ENCODE peak calls at places on chromosomes 7 and 10, in eight cellular contexts. Q is HAP-1, H is GM20000, G is esophagus muscularis mucosa, X is fibroblast of villous mesenchyme, W is NCI-H1105 treated with DMSO at 0.1 percent for 48 hours, Y is kidney tubule cell, Z is right lobe of liver. P is an unnamed sample.

GRCh38 chr7:22858640-22859561 is 36.3 kb upstream of the TOMM7 start:
- DNase-seq in X (peak; percentile 93), Y (peak; percentile 94), H (peak; percentile 34), W (no peak), G (no peak), Z (no peak), Q (no peak), P (no peak)

GRCh38 chr10:45404087-45404769 is 30.2 kb downstream of the ALOX5 start:
- DNase-seq in G (no peak), H (no peak), Z (no peak), W (no peak), Q (no peak), X (no peak), Y (peak; percentile 16), P (no peak)

GRCh38 chr7:80334908-80335307 is 177.0 kb downstream of the GNAT3 start:
- DNase-seq in H (no peak), W (no peak), G (no peak), Q (no peak), Y (no peak), Z (no peak), X (peak; percentile 80), P (no peak)

GRCh38 chr10:16271571-16271970 is 165.2 kb upstream of the PTER start:
- DNase-seq in Z (no peak), Q (no peak), Y (no peak), X (no peak), G (peak; percentile 4), H (no peak), W (no peak), P (no peak)

GRCh38 chr7:129925416-129926002 is 27.3 kb downstream of the UBE2H start:
- DNase-seq in Q (no peak), G (no peak), Y (no peak), H (no peak), Z (no peak), X (peak; percentile 75), W (no peak), P (no peak)

GRCh38 chr10:71408436-71409225 is 11.9 kb downstream of the CDH23 start:
- DNase-seq in Q (no peak), G (no peak), W (no peak), H (no peak), X (no peak), Y (no peak), Z (no peak), P (peak; percentile 34)

GRCh38 chr7:151699147-151699546 is 177.8 kb downstream of the PRKAG2 start:
- DNase-seq in X (peak; percentile 92), Q (no peak), G (no peak), H (no peak), W (no peak), Z (peak; percentile 22), Y (peak; percentile 86), P (no peak)

GRCh38 chr7:45088821-45089313 is at the start of gene NACAD:
- DNase-seq in H (no peak), Z (no peak), W (no peak), Q (peak; percentile 43), X (peak; percentile 36), G (no peak), Y (peak; percentile 20), P (peak; percentile 84)

GRCh38 chr7:116766881-116767280 is 94.9 kb downstream of the MET start:
- DNase-seq in H (no peak), Y (no peak), X (no peak), Q (no peak), W (no peak), Z (peak; percentile 61), G (no peak), P (no peak)

GRCh38 chr10:121099601-121100000 is 248.4 kb downstream of the WDR11 start:
- DNase-seq in Q (no peak), X (no peak), Y (no peak), G (no peak), Z (no peak), H (no peak), W (no peak), P (no peak)

GRCh38 chr10:1609038-1609411 is 128.3 kb downstream of the ADARB2 start:
- DNase-seq in H (no peak), X (no peak), Y (no peak), G (no peak), W (no peak), Z (no peak), Q (no peak), P (no peak)

GRCh38 chr7:38584443-38585210 is 46.5 kb downstream of the AMPH start:
- DNase-seq in G (no peak), Y (peak; percentile 94), X (no peak), Q (no peak), Z (no peak), H (no peak), W (no peak), P (no peak)

GRCh38 chr10:46553238-46554049 is 3.0 kb downstream of the GPRIN2 start:
- DNase-seq in Z (peak; percentile 57), H (no peak), G (no peak), Y (no peak), Q (no peak), W (no peak), X (no peak), P (peak; percentile 66)

GRCh38 chr10:4345842-4346241 is 480.2 kb upstream of the AKR1E2 start:
- DNase-seq in Q (no peak), W (no peak), G (no peak), X (no peak), H (no peak), Z (no peak), Y (no peak), P (no peak)

GRCh38 chr7:3272691-3273141 is 28.3 kb upstream of the SDK1 start:
- DNase-seq in H (no peak), Q (no peak), X (peak; percentile 73), Y (peak; percentile 66), Z (no peak), W (no peak), G (no peak), P (no peak)

GRCh38 chr10:865257-865656 is 66.2 kb downstream of the LARP4B start:
- DNase-seq in W (no peak), Q (no peak), X (no peak), Y (no peak), Z (no peak), H (no peak), G (no peak), P (no peak)

GRCh38 chr10:76547352-76547972 is 1090.1 kb downstream of the KCNMA1 start:
- DNase-seq in Z (peak; percentile 62), Q (peak; percentile 88), H (peak; percentile 45), W (peak; percentile 82), Y (peak; percentile 73), G (no peak), X (peak; percentile 88), P (peak; percentile 88)

GRCh38 chr7:40612298-40612697 is 477.5 kb downstream of the SUGCT start:
- DNase-seq in X (no peak), W (no peak), G (no peak), H (no peak), Z (no peak), Y (no peak), Q (no peak), P (no peak)

GRCh38 chr7:1386623-1387220 is 72.5 kb downstream of the MICALL2 start:
- DNase-seq in Y (no peak), X (no peak), Z (no peak), W (peak; percentile 60), G (no peak), Q (no peak), H (no peak), P (no peak)

GRCh38 chr7:41911792-41912191 is 208.9 kb upstream of the INHBA start:
- DNase-seq in Y (peak; percentile 95), G (no peak), W (no peak), X (no peak), Z (no peak), Q (no peak), H (no peak), P (no peak)

GRCh38 chr7:26346611-26347200 is 55.0 kb downstream of the SNX10 start:
- DNase-seq in X (no peak), W (no peak), Q (no peak), G (no peak), H (no peak), Z (peak; percentile 79), Y (peak; percentile 96), P (no peak)

GRCh38 chr7:82964150-82964882 is 198.4 kb downstream of the PCLO start:
- DNase-seq in H (no peak), X (no peak), Q (no peak), G (no peak), Y (no peak), Z (no peak), W (peak; percentile 81), P (no peak)

GRCh38 chr7:140062118-140062527 is 628 bp downstream of the PARP12 start:
- DNase-seq in W (no peak), H (peak; percentile 63), X (peak; percentile 18), Q (peak; percentile 22), G (no peak), Y (peak; percentile 38), Z (no peak), P (no peak)

GRCh38 chr10:49596493-49596809 is 13.7 kb upstream of the SLC18A3 start:
- DNase-seq in G (no peak), Y (no peak), Z (no peak), X (no peak), W (no peak), H (no peak), Q (no peak), P (no peak)

GRCh38 chr10:21926358-21926890 is 77.1 kb downstream of the DNAJC1 start:
- DNase-seq in Z (no peak), Y (peak; percentile 45), W (no peak), G (no peak), X (peak; percentile 26), Q (no peak), H (no peak), P (no peak)

GRCh38 chr10:100656479-100656878 is 88.9 kb upstream of the PAX2 start:
- DNase-seq in Y (peak; percentile 43), W (peak; percentile 52), Z (no peak), Q (peak; percentile 72), H (no peak), X (no peak), G (no peak), P (no peak)

GRCh38 chr7:38054199-38054598 is 123.8 kb upstream of the STARD3NL start:
- DNase-seq in H (no peak), X (no peak), Q (no peak), Z (no peak), Y (no peak), G (no peak), W (no peak), P (no peak)

GRCh38 chr7:143399151-143399550 is 9.5 kb downstream of the EPHA1 start:
- DNase-seq in G (no peak), H (no peak), W (no peak), X (no peak), Y (no peak), Z (no peak), Q (no peak), P (peak; percentile 72)

GRCh38 chr7:109059089-109059488 is 489.4 kb downstream of the DNAJB9 start:
- DNase-seq in Y (no peak), W (no peak), Q (no peak), X (no peak), G (no peak), Z (no peak), H (no peak), P (no peak)

GRCh38 chr7:133253522-133253882 is 624 bp downstream of the EXOC4 start:
- DNase-seq in X (peak; percentile 32), Z (no peak), W (no peak), H (no peak), Y (peak; percentile 19), G (no peak), Q (no peak), P (no peak)

P was measured in posterior vena cava.